ENCODE peak calls at places on chromosome 4, in five cellular contexts. I is PC-3; L is tibial nerve; P is activated T-cell treated with anti-CD3 and anti-CD28 coated beads, Interleukin-2, amount 50 U/mL, for 4 hours; D is LoVo. R is an unnamed sample.

GRCh38 chr4:8248091-8248490 is 21.5 kb upstream of the HTRA3 start:
- DNase-seq in I (peak), L (no peak), P (no peak), D (no peak), R (no peak)

GRCh38 chr4:175238827-175239517 is 320.8 kb downstream of the ADAM29 start:
- DNase-seq in I (peak), L (no peak), P (no peak), D (peak), R (no peak)

GRCh38 chr4:162985131-162985530 is 181.6 kb downstream of the NAF1 start:
- DNase-seq in I (no peak), L (no peak), P (no peak), D (no peak), R (no peak)

GRCh38 chr4:86326399-86326798 is 33.5 kb downstream of the MAPK10 start:
- DNase-seq in I (no peak), L (no peak), P (no peak), D (no peak), R (no peak)

GRCh38 chr4:110275871-110276270 is 77.5 kb upstream of the ELOVL6 start:
- DNase-seq in I (peak), L (no peak), P (no peak), D (no peak), R (no peak)

GRCh38 chr4:16844796-16845586 is 53.5 kb downstream of the LDB2 start:
- DNase-seq in I (no peak), L (no peak), P (no peak), D (no peak), R (no peak)

GRCh38 chr4:152094851-152095700 is 334.3 kb upstream of the GATB start:
- DNase-seq in I (peak), L (no peak), P (no peak), D (no peak), R (no peak)

GRCh38 chr4:6703786-6704185 is 5.9 kb downstream of the MRFAP1L1 start:
- DNase-seq in I (no peak), L (no peak), P (no peak), D (no peak), R (no peak)

GRCh38 chr4:7436256-7436655 is 1.5 kb upstream of the PSAPL1 start:
- DNase-seq in I (no peak), L (no peak), P (no peak), D (no peak), R (no peak)

GRCh38 chr4:131052646-131053045 is 1956.7 kb downstream of the C4orf33 start:
- DNase-seq in I (no peak), L (no peak), P (no peak), D (no peak), R (no peak)

GRCh38 chr4:167100120-167100519 is 134.2 kb downstream of the SPOCK3 start:
- DNase-seq in I (peak), L (no peak), P (no peak), D (no peak), R (no peak)

GRCh38 chr4:89939994-89940393 is 45.3 kb downstream of the MMRN1 start:
- DNase-seq in I (no peak), L (no peak), P (no peak), D (no peak), R (no peak)

GRCh38 chr4:52751349-52751911 is at the start of gene ERVMER34-1:
- DNase-seq in I (peak), L (peak), P (no peak), D (no peak), R (no peak)

GRCh38 chr4:175929441-175929840 is 117.4 kb upstream of the GPM6A start:
- DNase-seq in I (peak), L (no peak), P (no peak), D (no peak), R (no peak)

GRCh38 chr4:133594246-133595207 is 445.4 kb downstream of the PCDH10 start:
- DNase-seq in I (peak), L (no peak), P (no peak), D (no peak), R (no peak)